ENCODE peak calls at places on chromosomes 4 and X, in six cellular contexts. M is neural crest cell; R is stimulated activated CD4-positive, alpha-beta T cell treated with anti-CD3 and anti-CD28 coated beads, Interleukin-15, amount 100 ng/mL, for 24 hours; J is T-helper 17 cell; O is T-helper 1 cell; E is NAMALWA. C is an unnamed sample.

GRCh38 chr4:1862055-1862911 is 6.3 kb upstream of the LETM1 start:
- DNase-seq in M (no peak), R (peak), J (no peak), O (no peak), E (no peak), C (no peak)

GRCh38 chr4:144645621-144646522 is at the start of gene HHIP:
- DNase-seq in M (peak), R (peak), J (no peak), O (no peak), E (no peak), C (peak)

GRCh38 chrX:43693602-43694406 is 37.7 kb downstream of the MAOA start:
- DNase-seq in M (no peak), R (no peak), J (no peak), O (no peak), E (no peak), C (no peak)

GRCh38 chr4:121594796-121595526 is 101.8 kb downstream of the ANXA5 start:
- DNase-seq in M (no peak), R (no peak), J (no peak), O (no peak), E (no peak), C (no peak)

GRCh38 chr4:52102587-52102986 is 51.5 kb downstream of the SPATA18 start:
- DNase-seq in M (no peak), R (no peak), J (no peak), O (no peak), E (no peak), C (no peak)

GRCh38 chr4:188484256-188484655 is 345.0 kb downstream of the TRIML1 start:
- DNase-seq in M (no peak), R (no peak), J (no peak), O (no peak), E (no peak), C (no peak)

GRCh38 chr4:112075129-112075753 is 70.0 kb upstream of the FAM241A start:
- DNase-seq in M (peak), R (peak), J (no peak), O (no peak), E (peak), C (peak)

GRCh38 chr4:69849969-69850368 is 10.0 kb downstream of the SULT1E1 start:
- DNase-seq in M (no peak), R (no peak), J (no peak), O (no peak), E (no peak), C (no peak)

GRCh38 chr4:123340381-123340701 is 56.3 kb upstream of the SPRY1 start:
- DNase-seq in M (no peak), R (no peak), J (no peak), O (no peak), E (no peak), C (no peak)

GRCh38 chr4:184471872-184472539 is 2.3 kb downstream of the IRF2 start:
- DNase-seq in M (no peak), R (peak), J (no peak), O (no peak), E (peak), C (no peak)

GRCh38 chrX:338836-339400 is 20.3 kb upstream of the GTPBP6 start:
- DNase-seq in M (no peak), R (no peak), J (no peak), O (no peak), E (no peak), C (no peak)

GRCh38 chr4:167218022-167218608 is 16.2 kb downstream of the SPOCK3 start:
- DNase-seq in M (no peak), R (no peak), J (no peak), O (no peak), E (no peak), C (no peak)

GRCh38 chrX:45850775-45851433 is 650.2 kb upstream of the DIPK2B start:
- DNase-seq in M (peak), R (peak), J (no peak), O (no peak), E (peak), C (peak)

GRCh38 chr4:40003986-40004385 is 26.3 kb upstream of the PDS5A start:
- DNase-seq in M (no peak), R (no peak), J (no peak), O (no peak), E (peak), C (no peak)

GRCh38 chrX:129769467-129770154 is 10.1 kb upstream of the SASH3 start:
- DNase-seq in M (no peak), R (peak), J (peak), O (peak), E (peak), C (no peak)

GRCh38 chr4:1255151-1255550 is 6.2 kb upstream of the CTBP1 start:
- DNase-seq in M (no peak), R (no peak), J (no peak), O (no peak), E (no peak), C (no peak)

GRCh38 chr4:114386637-114387233 is 211.9 kb upstream of the UGT8 start:
- DNase-seq in M (peak), R (no peak), J (no peak), O (no peak), E (peak), C (no peak)

GRCh38 chr4:92344216-92344615 is 40.5 kb downstream of the GRID2 start:
- DNase-seq in M (no peak), R (no peak), J (no peak), O (no peak), E (no peak), C (no peak)

GRCh38 chrX:110070970-110071369 is 68.1 kb downstream of the TMEM164 start:
- DNase-seq in M (no peak), R (no peak), J (no peak), O (no peak), E (no peak), C (no peak)

GRCh38 chr4:145736241-145736831 is 56.4 kb downstream of the C4orf51 start:
- DNase-seq in M (no peak), R (no peak), J (no peak), O (no peak), E (no peak), C (no peak)

C was measured in WTC11.